ENCODE peak calls at places on chromosomes 11 and 22, in six cellular contexts. M, Q, V, Z, J and C are unnamed samples.

GRCh38 chr22:27175444-27175843 is 518.1 kb downstream of the MIAT start:
- DNase-seq in M (no peak), Q (no peak), V (no peak), Z (no peak), J (no peak), C (no peak)

GRCh38 chr11:98568011-98568410 is 452.7 kb upstream of the CNTN5 start:
- DNase-seq in M (no peak), Q (no peak), V (peak; percentile 9), Z (no peak), J (no peak), C (no peak)

GRCh38 chr22:47445716-47446290 is 683.4 kb downstream of the TBC1D22A start:
- DNase-seq in M (no peak), Q (no peak), V (no peak), Z (no peak), J (no peak), C (no peak)

GRCh38 chr22:45312856-45313255 is 3.1 kb downstream of the FAM118A start:
- DNase-seq in M (no peak), Q (no peak), V (no peak), Z (no peak), J (no peak), C (no peak)

GRCh38 chr11:117931331-117931950 is 2.2 kb upstream of the TMPRSS13 start:
- DNase-seq in M (no peak), Q (no peak), V (no peak), Z (no peak), J (no peak), C (no peak)

GRCh38 chr11:115471367-115471766 is 32.8 kb downstream of the CADM1 start:
- DNase-seq in M (no peak), Q (no peak), V (no peak), Z (no peak), J (no peak), C (peak; percentile 5)

GRCh38 chr11:78656984-78657383 is 82.3 kb upstream of the NARS2 start:
- DNase-seq in M (no peak), Q (no peak), V (no peak), Z (no peak), J (no peak), C (no peak)

GRCh38 chr11:114284021-114284420 is 12.2 kb upstream of the NNMT start:
- DNase-seq in M (no peak), Q (no peak), V (no peak), Z (no peak), J (no peak), C (no peak)

GRCh38 chr11:60871378-60872061 is 4.2 kb downstream of the ZP1 start:
- DNase-seq in M (peak; percentile 7), Q (no peak), V (peak; percentile 38), Z (no peak), J (no peak), C (no peak)

GRCh38 chr11:95768521-95768920 is 21.1 kb downstream of the FAM76B start:
- DNase-seq in M (no peak), Q (no peak), V (no peak), Z (no peak), J (no peak), C (no peak)

GRCh38 chr22:40764743-40765441 is 54.3 kb downstream of the SLC25A17 start:
- DNase-seq in M (no peak), Q (no peak), V (no peak), Z (no peak), J (no peak), C (peak; percentile 60)

GRCh38 chr11:84558085-84558905 is 1068.8 kb downstream of the DLG2 start:
- DNase-seq in M (peak; percentile 61), Q (no peak), V (peak; percentile 34), Z (no peak), J (peak; percentile 24), C (no peak)

GRCh38 chr11:1373536-1374214 is 16.1 kb upstream of the BRSK2 start:
- DNase-seq in M (peak; percentile 3), Q (no peak), V (peak; percentile 7), Z (no peak), J (no peak), C (no peak)